ENCODE peak calls at places on chromosomes 7 and 10, in nine cellular contexts. G is activated T-helper 1 cell treated with Interleukin-2 at 50 U/mL for 16 hours; Z is NCI-H1417; C is activated T-cell treated with anti-CD3 and anti-CD28 coated beads for 1 hour; S is fibroblast of lung; H is foreskin keratinocyte; J is WERI-Rb-1; M is activated CD4-positive, alpha-beta T cell treated with anti-CD3 and anti-CD28 coated beads, Interleukin-2, amount 10 ng/mL, durations not matched to agents 7 days and 5 days; Q is foreskin fibroblast. A is an unnamed sample.

GRCh38 chr10:35307297-35307696 is 29.0 kb upstream of the CCNY start:
- DNase-seq in G (no peak), Z (no peak), C (no peak), S (peak; percentile 66), H (peak; percentile 86), J (no peak), M (no peak), Q (peak; percentile 50), A (peak; percentile 61)

GRCh38 chr10:3000063-3000462 is 67.3 kb upstream of the PFKP start:
- DNase-seq in G (no peak), Z (peak; percentile 8), C (no peak), S (no peak), H (no peak), J (no peak), M (no peak), Q (no peak), A (no peak)

GRCh38 chr7:16063691-16064090 is 357.6 kb downstream of the CRPPA start:
- DNase-seq in G (no peak), Z (no peak), C (no peak), S (no peak), H (no peak), J (no peak), M (no peak), Q (peak; percentile 93), A (no peak)

GRCh38 chr7:94206295-94206694 is 188.4 kb upstream of the COL1A2 start:
- DNase-seq in G (no peak), Z (no peak), C (no peak), S (no peak), H (no peak), J (no peak), M (no peak), Q (peak; percentile 35), A (no peak)

GRCh38 chr10:67308912-67309311 is 383.1 kb downstream of the LRRTM3 start:
- DNase-seq in G (no peak), Z (no peak), C (no peak), S (no peak), H (no peak), J (no peak), M (no peak), Q (no peak), A (no peak)

GRCh38 chr7:50531401-50531906 is 33.8 kb downstream of the DDC start:
- DNase-seq in G (no peak), Z (peak; percentile 99), C (no peak), S (peak; percentile 46), H (peak; percentile 89), J (peak; percentile 62), M (no peak), Q (peak; percentile 22), A (peak; percentile 45)

GRCh38 chr7:2956526-2957368 is 86.9 kb downstream of the CARD11 start:
- DNase-seq in G (no peak), Z (no peak), C (no peak), S (peak; percentile 71), H (peak; percentile 85), J (no peak), M (peak; percentile 38), Q (peak; percentile 44), A (peak; percentile 73)

GRCh38 chr7:66921918-66922486 is 977 bp downstream of the TMEM248 start:
- DNase-seq in G (peak; percentile 9), Z (peak; percentile 53), C (peak; percentile 7), S (peak; percentile 13), H (peak; percentile 4), J (no peak), M (peak; percentile 58), Q (peak; percentile 31), A (no peak)

GRCh38 chr7:26658080-26658697 is 206.2 kb downstream of the SKAP2 start:
- DNase-seq in G (no peak), Z (peak; percentile 99), C (no peak), S (no peak), H (no peak), J (peak; percentile 59), M (no peak), Q (no peak), A (no peak)

GRCh38 chr7:142932386-142933091 is 1.0 kb downstream of the TRPV5 start:
- DNase-seq in G (no peak), Z (no peak), C (no peak), S (no peak), H (no peak), J (no peak), M (no peak), Q (no peak), A (no peak)

GRCh38 chr7:284762-285722 is 4.9 kb upstream of the FOXL3 start:
- DNase-seq in G (no peak), Z (no peak), C (no peak), S (no peak), H (no peak), J (peak; percentile 6), M (no peak), Q (no peak), A (no peak)